ENCODE peak calls at places on chromosomes 3 and 15, in five cellular contexts. V, F, R, M and U are unnamed samples.

GRCh38 chr3:133661454-133662255 is at the start of gene TOPBP1:
- DNase-seq in V (peak), F (peak), R (peak), M (peak), U (peak)

GRCh38 chr3:132236701-132237651 is 80.2 kb upstream of the ACP3 start:
- DNase-seq in V (no peak), F (no peak), R (no peak), M (no peak), U (no peak)

GRCh38 chr3:12908859-12909258 is 67.5 kb upstream of the RPL32 start:
- DNase-seq in V (no peak), F (no peak), R (no peak), M (no peak), U (no peak)

GRCh38 chr3:25454411-25454927 is 26.4 kb downstream of the RARB start:
- DNase-seq in V (no peak), F (no peak), R (no peak), M (no peak), U (no peak)

GRCh38 chr15:66269326-66270090 is 16.0 kb upstream of the MEGF11 start:
- DNase-seq in V (no peak), F (no peak), R (no peak), M (peak), U (no peak)

GRCh38 chr15:57610130-57610529 is 18.4 kb downstream of the MYZAP start:
- DNase-seq in V (no peak), F (no peak), R (no peak), M (no peak), U (no peak)

GRCh38 chr15:92029104-92029466 is 175.6 kb downstream of the SLCO3A1 start:
- DNase-seq in V (no peak), F (no peak), R (no peak), M (no peak), U (no peak)

GRCh38 chr3:69329897-69330296 is 56.0 kb downstream of the FRMD4B start:
- DNase-seq in V (no peak), F (no peak), R (no peak), M (no peak), U (no peak)

GRCh38 chr3:124034016-124034808 is 42.3 kb upstream of the ROPN1 start:
- DNase-seq in V (no peak), F (no peak), R (peak), M (no peak), U (peak)